ENCODE peak calls at places on chromosome 3, in nine cellular contexts. F, R, A, J, C, W, K, Z and U are unnamed samples.

GRCh38 chr3:184466413-184466960 is 86.6 kb downstream of the CHRD start:
- DNase-seq in F (no peak), J (peak), Z (no peak), A (no peak), R (no peak), K (peak), C (no peak), W (no peak), U (no peak)

GRCh38 chr3:99419111-99419510 is 219.3 kb upstream of the COL8A1 start:
- DNase-seq in W (peak), J (no peak), K (peak), R (no peak), C (no peak), F (no peak), A (no peak), Z (no peak), U (no peak)

GRCh38 chr3:172154768-172155649 is 115.6 kb downstream of the FNDC3B start:
- DNase-seq in A (no peak), W (no peak), C (no peak), F (no peak), Z (no peak), K (peak), J (no peak), R (no peak), U (no peak)

GRCh38 chr3:101902041-101902440 is 52.7 kb downstream of the NFKBIZ start:
- DNase-seq in F (no peak), Z (no peak), A (no peak), C (no peak), R (peak), K (peak), W (peak), J (no peak), U (no peak)

GRCh38 chr3:52054689-52055511 is 1.5 kb downstream of the DUSP7 start:
- DNase-seq in Z (no peak), C (no peak), J (no peak), W (no peak), K (no peak), A (peak), F (no peak), R (no peak), U (peak)

GRCh38 chr3:183254816-183255730 is 2.0 kb downstream of the B3GNT5 start:
- DNase-seq in Z (no peak), F (peak), R (no peak), J (no peak), C (no peak), K (peak), A (no peak), W (no peak), U (no peak)

GRCh38 chr3:89278305-89278704 is 170.9 kb downstream of the EPHA3 start:
- DNase-seq in W (no peak), K (no peak), Z (no peak), F (no peak), R (no peak), A (no peak), J (no peak), C (no peak), U (no peak)

GRCh38 chr3:128488995-128489859 is 3.8 kb downstream of the GATA2 start:
- DNase-seq in C (no peak), F (peak), A (peak), Z (no peak), R (no peak), K (peak), J (peak), W (no peak), U (peak)

GRCh38 chr3:11195201-11195600 is 40.9 kb downstream of the HRH1 start:
- DNase-seq in A (no peak), F (no peak), Z (no peak), J (no peak), K (no peak), W (no peak), R (no peak), C (no peak), U (no peak)

GRCh38 chr3:172614340-172615274 is 91.4 kb upstream of the TNFSF10 start:
- DNase-seq in A (no peak), W (no peak), J (no peak), K (no peak), Z (no peak), F (no peak), C (no peak), R (no peak), U (no peak)

GRCh38 chr3:65742914-65743313 is 295.8 kb downstream of the MAGI1 start:
- DNase-seq in R (no peak), Z (no peak), A (no peak), K (no peak), C (no peak), W (no peak), J (no peak), F (no peak), U (no peak)
- TF ChIP-seq CTCF in R (no peak), Z (no peak), A (no peak), K (no peak), C (no peak), W (no peak), J (no peak), F (no peak), U (no peak)

GRCh38 chr3:56468184-56469106 is at the start of gene ERC2:
- DNase-seq in F (peak), W (peak), Z (peak), K (peak), C (peak), R (no peak), A (peak), J (peak), U (peak)
- TF ChIP-seq CTCF in F (peak), W (no peak), Z (peak), K (no peak), C (no peak), R (peak), A (no peak), J (no peak), U (peak)

DNA sequence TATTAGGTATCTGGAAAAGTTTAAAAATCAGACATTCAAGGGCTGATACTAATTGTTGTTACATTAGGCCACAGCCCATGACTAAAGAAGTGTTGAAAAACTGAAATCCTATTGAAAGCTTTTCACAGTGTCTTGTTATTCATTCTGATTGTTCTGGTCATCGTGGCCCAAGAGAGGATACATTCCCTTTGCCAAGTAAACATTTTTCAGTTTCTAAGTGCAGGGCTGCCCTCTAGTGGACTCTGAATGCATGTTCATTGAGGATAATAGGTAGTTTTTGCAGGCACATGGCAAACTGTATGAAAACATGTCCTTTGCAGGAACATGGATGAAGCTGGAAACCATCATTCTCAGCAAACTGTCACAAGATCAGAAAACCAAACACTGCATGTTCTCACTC is 181.1 kb downstream of the MYRIP start:
- DNase-seq in R (peak), K (peak), W (no peak), Z (no peak), C (no peak), F (peak), A (no peak), J (no peak), U (peak)
- TF ChIP-seq CTCF in R (peak), K (peak), W (peak), Z (peak), C (no peak), F (peak), A (no peak), J (no peak), U (peak)

GRCh38 chr3:156818890-156819289 is 7.3 kb upstream of the LEKR1 start:
- DNase-seq in K (peak), J (no peak), R (no peak), F (peak), C (no peak), Z (no peak), A (no peak), W (no peak), U (no peak)

GRCh38 chr3:156816091-156816793 is 9.9 kb upstream of the LEKR1 start:
- DNase-seq in W (no peak), R (no peak), C (peak), Z (peak), A (peak), J (peak), F (peak), K (peak), U (peak)

GRCh38 chr3:156817931-156818765 is 8.0 kb upstream of the LEKR1 start:
- DNase-seq in C (no peak), F (no peak), K (no peak), W (no peak), J (no peak), A (no peak), R (no peak), Z (no peak), U (no peak)

GRCh38 chr3:156814295-156814694 is 11.9 kb upstream of the LEKR1 start:
- DNase-seq in A (no peak), C (no peak), J (no peak), R (no peak), K (no peak), W (no peak), Z (no peak), F (no peak), U (no peak)

DNA sequence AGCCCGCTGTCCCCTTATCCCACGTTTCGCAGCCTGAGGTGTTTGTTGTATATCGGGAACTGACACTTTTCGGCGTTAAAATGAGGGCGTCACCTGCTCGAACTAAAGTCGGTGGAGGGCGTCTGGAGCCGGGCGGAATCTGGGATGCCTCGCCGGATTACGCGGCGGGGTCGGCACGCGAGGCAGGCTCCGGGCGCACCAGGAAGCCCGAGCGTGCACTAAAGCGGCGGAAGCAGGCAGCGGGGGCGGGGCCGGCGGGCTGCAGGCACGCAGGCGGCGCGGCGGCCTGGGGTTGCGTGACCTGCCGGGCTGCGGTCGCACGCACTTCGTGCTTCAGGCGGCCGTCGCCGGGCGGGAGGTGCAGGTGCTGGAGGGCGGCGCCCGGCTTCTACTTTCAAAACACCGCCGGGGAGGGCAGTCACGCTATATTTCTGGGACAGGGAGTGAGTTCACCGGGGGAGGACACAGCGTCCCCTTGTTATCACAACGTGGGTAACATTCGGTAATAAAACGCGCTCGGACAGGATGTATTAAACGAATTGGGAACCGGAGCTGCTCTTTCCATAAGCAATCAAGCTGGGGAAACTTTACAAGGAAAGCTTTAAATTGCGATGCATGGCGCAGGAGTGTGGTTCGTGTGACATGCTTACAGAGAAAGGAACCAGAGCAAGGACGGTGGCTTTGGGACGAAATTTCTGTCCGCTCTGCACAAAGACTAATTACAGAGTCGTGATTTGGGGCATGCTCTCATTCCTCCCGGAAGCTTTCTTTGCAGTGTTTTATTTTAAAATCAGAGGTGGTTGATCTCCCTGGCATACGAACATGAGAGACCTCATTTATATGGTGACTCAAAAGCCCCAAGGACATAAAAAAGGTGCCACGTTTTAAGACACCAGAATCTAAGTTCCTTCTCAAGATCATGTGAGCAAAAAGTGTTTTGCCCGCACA is 9.1 kb upstream of the LEKR1 start:
- DNase-seq in A (peak), Z (peak), C (peak), K (peak), J (peak), W (peak), R (no peak), F (peak), U (peak)
- TF ChIP-seq CTCF in A (no peak), Z (no peak), C (no peak), K (no peak), J (no peak), W (peak), R (no peak), F (no peak), U (no peak)

DNA sequence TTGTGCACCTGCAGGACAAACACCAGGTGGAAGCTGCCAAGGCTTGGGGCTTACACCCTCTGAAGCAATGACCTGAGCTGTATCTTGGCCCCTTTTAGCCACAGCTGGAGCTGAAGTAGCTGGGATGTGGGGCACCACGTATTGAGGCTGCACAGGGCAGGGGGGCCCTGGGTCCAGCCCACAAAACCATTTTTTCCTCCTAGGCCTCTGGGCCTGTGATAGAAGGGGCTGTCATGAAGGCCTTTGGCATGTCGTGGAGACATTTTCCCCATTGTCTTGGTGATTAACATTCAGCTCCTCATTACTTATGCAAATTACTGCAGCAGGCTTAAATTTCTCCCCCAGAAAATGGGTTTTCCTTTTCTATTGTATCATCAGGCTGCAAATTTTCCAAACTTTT is 27.6 kb upstream of the MME start:
- DNase-seq in R (no peak), C (no peak), J (no peak), K (no peak), F (no peak), Z (no peak), W (no peak), A (no peak), U (no peak)
- TF ChIP-seq CTCF in R (no peak), C (no peak), J (no peak), K (no peak), F (no peak), Z (no peak), W (no peak), A (no peak), U (no peak)

GRCh38 chr3:117126460-117126859 is 416.9 kb downstream of the TUSC7 start:
- DNase-seq in Z (no peak), W (no peak), J (no peak), F (no peak), R (no peak), A (no peak), C (no peak), K (no peak), U (no peak)

GRCh38 chr3:117130222-117130621 is 420.6 kb downstream of the TUSC7 start:
- DNase-seq in J (no peak), C (no peak), R (no peak), K (peak), F (no peak), A (no peak), Z (no peak), W (no peak), U (no peak)

GRCh38 chr3:117128876-117129275 is 419.3 kb downstream of the TUSC7 start:
- DNase-seq in A (no peak), W (no peak), K (no peak), Z (no peak), F (no peak), J (no peak), C (no peak), R (no peak), U (no peak)

GRCh38 chr3:117128133-117128532 is 418.6 kb downstream of the TUSC7 start:
- DNase-seq in W (no peak), R (no peak), A (no peak), F (no peak), J (no peak), C (no peak), K (no peak), Z (no peak), U (no peak)

GRCh38 chr3:117127147-117127546 is 417.6 kb downstream of the TUSC7 start:
- DNase-seq in F (no peak), W (no peak), Z (no peak), R (no peak), C (no peak), J (no peak), A (no peak), K (no peak), U (no peak)
- TF ChIP-seq CTCF in F (no peak), W (no peak), Z (peak), R (peak), C (no peak), J (no peak), A (no peak), K (no peak), U (peak)